ENCODE peak calls at places on chromosomes 3 and 15, in five cellular contexts. One of them, this sample, is unnamed.

GRCh38 chr15:97114900-97115763 is 784.6 kb downstream of the NR2F2 start:
- DNase-seq in nephron progenitor cell: no peak
- DNase-seq in tibial nerve: no peak
- DNase-seq in ascending aorta: no peak
- DNase-seq in LHCN-M2: no peak
- DNase-seq in this sample: no peak

GRCh38 chr3:61381745-61382392 is 130.6 kb upstream of the FHIT start:
- DNase-seq in nephron progenitor cell: no peak
- DNase-seq in tibial nerve: no peak
- DNase-seq in ascending aorta: no peak
- DNase-seq in LHCN-M2: peak
- DNase-seq in this sample: no peak

GRCh38 chr3:174862101-174862500 is 3.0 kb downstream of the NAALADL2 start:
- DNase-seq in nephron progenitor cell: no peak
- DNase-seq in tibial nerve: no peak
- DNase-seq in ascending aorta: no peak
- DNase-seq in LHCN-M2: peak
- DNase-seq in this sample: no peak

GRCh38 chr3:46942079-46942478 is 34.5 kb downstream of the CCDC12 start:
- DNase-seq in nephron progenitor cell: no peak
- DNase-seq in tibial nerve: no peak
- DNase-seq in ascending aorta: no peak
- DNase-seq in LHCN-M2: no peak
- DNase-seq in this sample: no peak

GRCh38 chr3:98188553-98188952 is 22.1 kb downstream of the OR5H15 start:
- DNase-seq in nephron progenitor cell: no peak
- DNase-seq in tibial nerve: no peak
- DNase-seq in ascending aorta: no peak
- DNase-seq in LHCN-M2: peak
- DNase-seq in this sample: no peak

GRCh38 chr3:184565421-184566211 is 4.0 kb downstream of the EPHB3 start:
- DNase-seq in nephron progenitor cell: no peak
- DNase-seq in tibial nerve: no peak
- DNase-seq in ascending aorta: no peak
- DNase-seq in LHCN-M2: peak
- DNase-seq in this sample: no peak

GRCh38 chr3:170352936-170353335 is 4.6 kb upstream of the SKIL start:
- DNase-seq in nephron progenitor cell: no peak
- DNase-seq in tibial nerve: no peak
- DNase-seq in ascending aorta: no peak
- DNase-seq in LHCN-M2: no peak
- DNase-seq in this sample: no peak

GRCh38 chr3:138441742-138442141 is 7.3 kb downstream of the ESYT3 start:
- DNase-seq in nephron progenitor cell: no peak
- DNase-seq in tibial nerve: no peak
- DNase-seq in ascending aorta: no peak
- DNase-seq in LHCN-M2: peak
- DNase-seq in this sample: no peak

GRCh38 chr3:155497930-155498647 is 204.6 kb upstream of the STRIT1 start:
- DNase-seq in nephron progenitor cell: no peak
- DNase-seq in tibial nerve: no peak
- DNase-seq in ascending aorta: no peak
- DNase-seq in LHCN-M2: peak
- DNase-seq in this sample: no peak

GRCh38 chr15:35630985-35631384 is 85.0 kb upstream of the DPH6 start:
- DNase-seq in nephron progenitor cell: no peak
- DNase-seq in tibial nerve: no peak
- DNase-seq in ascending aorta: no peak
- DNase-seq in LHCN-M2: no peak
- DNase-seq in this sample: no peak

GRCh38 chr3:10945683-10946287 is 46.8 kb upstream of the SLC6A1 start:
- DNase-seq in nephron progenitor cell: peak
- DNase-seq in tibial nerve: no peak
- DNase-seq in ascending aorta: no peak
- DNase-seq in LHCN-M2: peak
- DNase-seq in this sample: no peak

GRCh38 chr3:16136042-16136441 is 38.4 kb upstream of the GALNT15 start:
- DNase-seq in nephron progenitor cell: no peak
- DNase-seq in tibial nerve: no peak
- DNase-seq in ascending aorta: no peak
- DNase-seq in LHCN-M2: peak
- DNase-seq in this sample: no peak

GRCh38 chr15:86384191-86384590 is 304.5 kb downstream of the AGBL1 start:
- DNase-seq in nephron progenitor cell: no peak
- DNase-seq in tibial nerve: no peak
- DNase-seq in ascending aorta: no peak
- DNase-seq in LHCN-M2: peak
- DNase-seq in this sample: no peak

GRCh38 chr3:46504780-46505179 is 7.0 kb downstream of the RTP3 start:
- DNase-seq in nephron progenitor cell: no peak
- DNase-seq in tibial nerve: no peak
- DNase-seq in ascending aorta: no peak
- DNase-seq in LHCN-M2: no peak
- DNase-seq in this sample: no peak

GRCh38 chr15:25090073-25090733 is 135.4 kb downstream of the SNRPN start:
- DNase-seq in nephron progenitor cell: no peak
- DNase-seq in tibial nerve: no peak
- DNase-seq in ascending aorta: no peak
- DNase-seq in LHCN-M2: no peak
- DNase-seq in this sample: no peak

GRCh38 chr15:26634319-26634718 is 138.5 kb downstream of the GABRB3 start:
- DNase-seq in nephron progenitor cell: peak
- DNase-seq in tibial nerve: no peak
- DNase-seq in ascending aorta: no peak
- DNase-seq in LHCN-M2: no peak
- DNase-seq in this sample: no peak

GRCh38 chr15:56208641-56209155 is 35.0 kb downstream of the RFX7 start:
- DNase-seq in nephron progenitor cell: no peak
- DNase-seq in tibial nerve: no peak
- DNase-seq in ascending aorta: no peak
- DNase-seq in LHCN-M2: peak
- DNase-seq in this sample: no peak

GRCh38 chr3:44939581-44940036 is 36.4 kb downstream of the ZDHHC3 start:
- DNase-seq in nephron progenitor cell: no peak
- DNase-seq in tibial nerve: no peak
- DNase-seq in ascending aorta: no peak
- DNase-seq in LHCN-M2: no peak
- DNase-seq in this sample: no peak

GRCh38 chr3:29153811-29154210 is 127.1 kb upstream of the RBMS3 start:
- DNase-seq in nephron progenitor cell: no peak
- DNase-seq in tibial nerve: no peak
- DNase-seq in ascending aorta: no peak
- DNase-seq in LHCN-M2: no peak
- DNase-seq in this sample: no peak

GRCh38 chr15:77026501-77027110 is 31.7 kb downstream of the PSTPIP1 start:
- DNase-seq in nephron progenitor cell: no peak
- DNase-seq in tibial nerve: peak
- DNase-seq in ascending aorta: no peak
- DNase-seq in LHCN-M2: no peak
- DNase-seq in this sample: no peak

This sample was measured in pulmonary artery endothelial cell.